ENCODE peak calls at places on chromosomes 7 and 10, in six cellular contexts. One of them, this sample, is unnamed.

GRCh38 chr7:157622000-157622399 is 285.2 kb downstream of the DNAJB6 start:
- DNase-seq in HepG2: no peak
- DNase-seq in GM12878: no peak
- DNase-seq in SK-N-SH: no peak
- DNase-seq in K562: no peak
- DNase-seq in H1: no peak
- DNase-seq in this sample: no peak

GRCh38 chr10:35890061-35890969 is 248.2 kb upstream of the FZD8 start:
- DNase-seq in HepG2: no peak
- DNase-seq in GM12878: no peak
- DNase-seq in SK-N-SH: no peak
- DNase-seq in K562: no peak
- DNase-seq in H1: no peak
- DNase-seq in this sample: no peak

GRCh38 chr7:98369726-98370125 is 31.2 kb downstream of the BAIAP2L1 start:
- DNase-seq in HepG2: no peak
- DNase-seq in GM12878: no peak
- DNase-seq in SK-N-SH: no peak
- DNase-seq in K562: no peak
- DNase-seq in H1: no peak
- DNase-seq in this sample: no peak

GRCh38 chr7:2066251-2066919 is 166.4 kb downstream of the MAD1L1 start:
- DNase-seq in HepG2: no peak
- DNase-seq in GM12878: no peak
- DNase-seq in SK-N-SH: peak
- DNase-seq in K562: no peak
- DNase-seq in H1: no peak
- DNase-seq in this sample: no peak

GRCh38 chr10:132395704-132396494 is 1.1 kb upstream of the PWWP2B start:
- DNase-seq in HepG2: peak
- DNase-seq in GM12878: no peak
- DNase-seq in SK-N-SH: peak
- DNase-seq in K562: peak
- DNase-seq in H1: peak
- DNase-seq in this sample: no peak

GRCh38 chr7:114086906-114087651 is 168.3 kb upstream of the PPP1R3A start:
- DNase-seq in HepG2: no peak
- DNase-seq in GM12878: no peak
- DNase-seq in SK-N-SH: peak
- DNase-seq in K562: no peak
- DNase-seq in H1: peak
- DNase-seq in this sample: no peak

GRCh38 chr7:99561735-99562051 is 3.3 kb downstream of the ZNF655 start:
- DNase-seq in HepG2: no peak
- DNase-seq in GM12878: no peak
- DNase-seq in SK-N-SH: no peak
- DNase-seq in K562: no peak
- DNase-seq in H1: no peak
- DNase-seq in this sample: no peak

GRCh38 chr10:66639351-66639750 is 286.5 kb upstream of the LRRTM3 start:
- DNase-seq in HepG2: no peak
- DNase-seq in GM12878: no peak
- DNase-seq in SK-N-SH: no peak
- DNase-seq in K562: no peak
- DNase-seq in H1: no peak
- DNase-seq in this sample: no peak

GRCh38 chr10:106513328-106513727 is 651.2 kb downstream of the SORCS1 start:
- DNase-seq in HepG2: peak
- DNase-seq in GM12878: no peak
- DNase-seq in SK-N-SH: no peak
- DNase-seq in K562: no peak
- DNase-seq in H1: no peak
- DNase-seq in this sample: no peak

GRCh38 chr7:38673795-38674194 is 42.6 kb upstream of the AMPH start:
- DNase-seq in HepG2: no peak
- DNase-seq in GM12878: no peak
- DNase-seq in SK-N-SH: no peak
- DNase-seq in K562: no peak
- DNase-seq in H1: no peak
- DNase-seq in this sample: no peak

GRCh38 chr7:97971120-97971989 is 18.6 kb downstream of the OCM2 start:
- DNase-seq in HepG2: peak
- DNase-seq in GM12878: peak
- DNase-seq in SK-N-SH: peak
- DNase-seq in K562: peak
- DNase-seq in H1: no peak
- DNase-seq in this sample: no peak

GRCh38 chr7:105346593-105347322 is 42.0 kb downstream of the SRPK2 start:
- DNase-seq in HepG2: no peak
- DNase-seq in GM12878: no peak
- DNase-seq in SK-N-SH: no peak
- DNase-seq in K562: no peak
- DNase-seq in H1: no peak
- DNase-seq in this sample: no peak

GRCh38 chr10:101397140-101397539 is 43.2 kb downstream of the BTRC start:
- DNase-seq in HepG2: peak
- DNase-seq in GM12878: no peak
- DNase-seq in SK-N-SH: peak
- DNase-seq in K562: peak
- DNase-seq in H1: no peak
- DNase-seq in this sample: peak

GRCh38 chr10:44196336-44196735 is 188.6 kb downstream of the CXCL12 start:
- DNase-seq in HepG2: no peak
- DNase-seq in GM12878: no peak
- DNase-seq in SK-N-SH: no peak
- DNase-seq in K562: no peak
- DNase-seq in H1: no peak
- DNase-seq in this sample: no peak

GRCh38 chr7:158613481-158613880 is 25.9 kb upstream of the PTPRN2 start:
- DNase-seq in HepG2: no peak
- DNase-seq in GM12878: peak
- DNase-seq in SK-N-SH: no peak
- DNase-seq in K562: no peak
- DNase-seq in H1: no peak
- DNase-seq in this sample: no peak

GRCh38 chr10:69960606-69961167 is 92.0 kb upstream of the MACROH2A2 start:
- DNase-seq in HepG2: no peak
- DNase-seq in GM12878: no peak
- DNase-seq in SK-N-SH: no peak
- DNase-seq in K562: peak
- DNase-seq in H1: no peak
- DNase-seq in this sample: no peak

GRCh38 chr10:77117501-77117900 is 520.1 kb downstream of the KCNMA1 start:
- DNase-seq in HepG2: no peak
- DNase-seq in GM12878: no peak
- DNase-seq in SK-N-SH: no peak
- DNase-seq in K562: no peak
- DNase-seq in H1: no peak
- DNase-seq in this sample: no peak

GRCh38 chr10:17655567-17656146 is 11.7 kb downstream of the STAM start:
- DNase-seq in HepG2: peak
- DNase-seq in GM12878: peak
- DNase-seq in SK-N-SH: no peak
- DNase-seq in K562: peak
- DNase-seq in H1: no peak
- DNase-seq in this sample: no peak

DNA sequence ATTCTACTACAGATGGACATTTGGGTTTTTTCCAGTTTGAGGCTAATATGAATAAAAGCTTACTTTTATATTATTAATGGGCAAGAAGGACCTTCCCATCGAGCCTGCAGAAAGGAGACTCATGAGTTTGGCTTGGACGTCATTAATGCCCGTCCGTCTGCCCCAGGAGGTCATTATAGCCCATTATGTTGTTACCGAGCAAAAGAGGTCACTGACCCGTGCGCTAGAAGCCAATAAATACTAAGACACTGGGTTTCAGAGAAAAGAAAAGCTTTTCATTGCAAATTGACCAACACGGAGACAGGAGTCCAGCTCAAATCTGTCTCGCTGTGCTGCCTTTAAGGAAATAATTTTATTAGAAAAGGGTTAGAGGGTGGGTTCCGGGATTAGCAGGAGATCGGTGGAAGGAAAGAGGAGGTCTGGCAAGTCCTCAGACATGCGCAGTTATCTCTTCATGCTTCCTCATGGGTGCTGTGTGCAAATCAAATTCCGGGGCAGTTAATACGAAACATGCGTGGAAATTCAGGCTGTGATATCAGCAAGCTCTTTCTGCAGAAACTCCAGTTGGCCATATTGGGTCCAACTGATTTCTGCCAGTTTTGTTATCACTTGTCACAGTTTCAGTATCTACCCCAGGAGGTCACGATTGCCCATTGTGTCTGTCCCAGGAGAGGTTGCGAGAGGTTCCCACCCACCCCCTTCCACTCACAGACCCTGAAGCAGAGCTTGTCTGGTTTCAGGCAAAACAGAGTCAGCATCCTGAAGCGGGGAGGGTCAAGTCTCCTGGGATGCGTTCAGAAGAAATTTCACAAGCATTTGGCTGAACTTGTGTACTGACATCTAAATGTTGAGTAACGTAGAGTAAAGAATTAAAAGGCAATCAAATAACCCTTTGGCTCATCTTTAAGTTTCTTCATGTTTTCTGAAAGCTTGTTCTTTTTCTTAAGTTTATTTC is 1.1 kb upstream of the GALNTL5 start:
- DNase-seq in HepG2: no peak
- DNase-seq in GM12878: no peak
- DNase-seq in SK-N-SH: peak
- DNase-seq in K562: no peak
- DNase-seq in H1: peak
- DNase-seq in this sample: no peak
- TF ChIP-seq POLR2AphosphoS5 in HepG2: no peak
- TF ChIP-seq POLR2AphosphoS5 in GM12878: no peak
- TF ChIP-seq POLR2AphosphoS5 in SK-N-SH: no peak
- TF ChIP-seq POLR2AphosphoS5 in K562: no peak
- TF ChIP-seq POLR2AphosphoS5 in H1: no peak
- TF ChIP-seq POLR2AphosphoS5 in this sample: no peak

GRCh38 chr7:4837041-4837813 is 24.6 kb downstream of the PAPOLB start:
- DNase-seq in HepG2: no peak
- DNase-seq in GM12878: no peak
- DNase-seq in SK-N-SH: peak
- DNase-seq in K562: no peak
- DNase-seq in H1: no peak
- DNase-seq in this sample: no peak
- TF ChIP-seq SIN3A in HepG2: no peak
- TF ChIP-seq SIN3A in GM12878: no peak
- TF ChIP-seq SIN3A in SK-N-SH: no peak
- TF ChIP-seq SIN3A in K562: no peak
- TF ChIP-seq SIN3A in H1: no peak
- TF ChIP-seq SIN3A in this sample: no peak

GRCh38 chr7:155298834-155299538 is 1.3 kb downstream of the INSIG1 start:
- DNase-seq in HepG2: no peak
- DNase-seq in GM12878: peak
- DNase-seq in SK-N-SH: peak
- DNase-seq in K562: peak
- DNase-seq in H1: peak
- DNase-seq in this sample: peak

GRCh38 chr7:155298288-155298833 is 683 bp downstream of the INSIG1 start:
- DNase-seq in HepG2: no peak
- DNase-seq in GM12878: no peak
- DNase-seq in SK-N-SH: peak
- DNase-seq in K562: no peak
- DNase-seq in H1: no peak
- DNase-seq in this sample: no peak

GRCh38 chr7:155300641-155301452 is 3.2 kb downstream of the INSIG1 start:
- DNase-seq in HepG2: no peak
- DNase-seq in GM12878: no peak
- DNase-seq in SK-N-SH: no peak
- DNase-seq in K562: no peak
- DNase-seq in H1: no peak
- DNase-seq in this sample: no peak

GRCh38 chr7:155297517-155298287 is at the start of gene INSIG1:
- DNase-seq in HepG2: no peak
- DNase-seq in GM12878: peak
- DNase-seq in SK-N-SH: peak
- DNase-seq in K562: peak
- DNase-seq in H1: peak
- DNase-seq in this sample: peak

GRCh38 chr7:155299539-155300202 is 2.0 kb downstream of the INSIG1 start:
- DNase-seq in HepG2: no peak
- DNase-seq in GM12878: no peak
- DNase-seq in SK-N-SH: no peak
- DNase-seq in K562: no peak
- DNase-seq in H1: no peak
- DNase-seq in this sample: no peak
- TF ChIP-seq YY1 in HepG2: no peak
- TF ChIP-seq YY1 in GM12878: no peak
- TF ChIP-seq YY1 in SK-N-SH: no peak
- TF ChIP-seq YY1 in K562: no peak
- TF ChIP-seq YY1 in H1: no peak
- TF ChIP-seq YY1 in this sample: no peak

GRCh38 chr7:6385110-6385792 is 62.5 kb downstream of the DAGLB start:
- DNase-seq in HepG2: peak
- DNase-seq in GM12878: no peak
- DNase-seq in SK-N-SH: no peak
- DNase-seq in K562: no peak
- DNase-seq in H1: no peak
- DNase-seq in this sample: peak
- TF ChIP-seq POLR2AphosphoS5 in HepG2: no peak
- TF ChIP-seq POLR2AphosphoS5 in GM12878: no peak
- TF ChIP-seq POLR2AphosphoS5 in SK-N-SH: peak
- TF ChIP-seq POLR2AphosphoS5 in K562: no peak
- TF ChIP-seq POLR2AphosphoS5 in H1: no peak
- TF ChIP-seq POLR2AphosphoS5 in this sample: peak

GRCh38 chr7:134649231-134649775 is 2.6 kb downstream of the BPGM start:
- DNase-seq in HepG2: no peak
- DNase-seq in GM12878: no peak
- DNase-seq in SK-N-SH: no peak
- DNase-seq in K562: no peak
- DNase-seq in H1: no peak
- DNase-seq in this sample: no peak
- TF ChIP-seq SIN3A in HepG2: no peak
- TF ChIP-seq SIN3A in GM12878: no peak
- TF ChIP-seq SIN3A in SK-N-SH: no peak
- TF ChIP-seq SIN3A in K562: no peak
- TF ChIP-seq SIN3A in H1: no peak
- TF ChIP-seq SIN3A in this sample: no peak

GRCh38 chr10:486668-487067 is 202.8 kb downstream of the DIP2C start:
- DNase-seq in HepG2: no peak
- DNase-seq in GM12878: no peak
- DNase-seq in SK-N-SH: no peak
- DNase-seq in K562: no peak
- DNase-seq in H1: peak
- DNase-seq in this sample: no peak
- TF ChIP-seq YY1 in HepG2: no peak
- TF ChIP-seq YY1 in GM12878: no peak
- TF ChIP-seq YY1 in SK-N-SH: no peak
- TF ChIP-seq YY1 in K562: no peak
- TF ChIP-seq YY1 in H1: no peak
- TF ChIP-seq YY1 in this sample: no peak

GRCh38 chr10:130050008-130050407 is 60.6 kb downstream of the C10orf143 start:
- DNase-seq in HepG2: no peak
- DNase-seq in GM12878: no peak
- DNase-seq in SK-N-SH: no peak
- DNase-seq in K562: no peak
- DNase-seq in H1: no peak
- DNase-seq in this sample: no peak
- TF ChIP-seq POLR2AphosphoS5 in HepG2: no peak
- TF ChIP-seq POLR2AphosphoS5 in GM12878: no peak
- TF ChIP-seq POLR2AphosphoS5 in SK-N-SH: no peak
- TF ChIP-seq POLR2AphosphoS5 in K562: no peak
- TF ChIP-seq POLR2AphosphoS5 in H1: no peak
- TF ChIP-seq POLR2AphosphoS5 in this sample: no peak

This sample was measured in HCT116.